ENCODE peak calls at places on chromosomes 6 and 20, in ten cellular contexts. One of them, this sample, is unnamed. For H3K9me3, the result is how much of the 10 kb centered on the place peaks cover.

GRCh38 chr20:51985013-51985415 is 182.7 kb upstream of the SALL4 start:
- DNase-seq in body of pancreas: peak
- DNase-seq in breast epithelium: no peak
- DNase-seq in HCT116: peak
- DNase-seq in heart left ventricle: no peak
- DNase-seq in A549: peak
- DNase-seq in stomach: no peak
- DNase-seq in IMR-90: peak
- DNase-seq in K562: no peak
- DNase-seq in upper lobe of left lung: no peak
- DNase-seq in this sample: no peak

GRCh38 chr6:79604583-79605037 is 26.5 kb upstream of the SH3BGRL2 start:
- DNase-seq in body of pancreas: no peak
- DNase-seq in breast epithelium: no peak
- DNase-seq in HCT116: no peak
- DNase-seq in heart left ventricle: no peak
- DNase-seq in A549: peak
- DNase-seq in stomach: no peak
- DNase-seq in IMR-90: peak
- DNase-seq in K562: peak
- DNase-seq in upper lobe of left lung: no peak
- DNase-seq in this sample: no peak

GRCh38 chr20:24097051-24097450 is 108.5 kb upstream of the GGTLC1 start:
- DNase-seq in body of pancreas: no peak
- DNase-seq in breast epithelium: no peak
- DNase-seq in HCT116: no peak
- DNase-seq in heart left ventricle: no peak
- DNase-seq in A549: no peak
- DNase-seq in stomach: no peak
- DNase-seq in IMR-90: no peak
- DNase-seq in K562: no peak
- DNase-seq in upper lobe of left lung: no peak
- DNase-seq in this sample: no peak

GRCh38 chr6:30541515-30542403 is 14.5 kb downstream of the GNL1 start:
- DNase-seq in body of pancreas: peak
- DNase-seq in breast epithelium: peak
- DNase-seq in HCT116: peak
- DNase-seq in heart left ventricle: peak
- DNase-seq in A549: peak
- DNase-seq in stomach: peak
- DNase-seq in IMR-90: peak
- DNase-seq in K562: peak
- DNase-seq in upper lobe of left lung: peak
- DNase-seq in this sample: peak

GRCh38 chr6:18507018-18507415 is 119.9 kb downstream of the RNF144B start:
- DNase-seq in body of pancreas: no peak
- DNase-seq in breast epithelium: no peak
- DNase-seq in HCT116: no peak
- DNase-seq in heart left ventricle: no peak
- DNase-seq in A549: no peak
- DNase-seq in stomach: no peak
- DNase-seq in IMR-90: no peak
- DNase-seq in K562: no peak
- DNase-seq in upper lobe of left lung: no peak
- DNase-seq in this sample: no peak

GRCh38 chr6:15026832-15027231 is 219.0 kb upstream of the JARID2 start:
- DNase-seq in body of pancreas: peak
- DNase-seq in breast epithelium: peak
- DNase-seq in HCT116: no peak
- DNase-seq in heart left ventricle: no peak
- DNase-seq in A549: peak
- DNase-seq in stomach: peak
- DNase-seq in IMR-90: peak
- DNase-seq in K562: no peak
- DNase-seq in upper lobe of left lung: peak
- DNase-seq in this sample: no peak

GRCh38 chr6:24855389-24856245 is 56.9 kb upstream of the ARMH2 start:
- DNase-seq in body of pancreas: peak
- DNase-seq in breast epithelium: no peak
- DNase-seq in HCT116: peak
- DNase-seq in heart left ventricle: peak
- DNase-seq in A549: peak
- DNase-seq in stomach: peak
- DNase-seq in IMR-90: peak
- DNase-seq in K562: peak
- DNase-seq in upper lobe of left lung: peak
- DNase-seq in this sample: peak

GRCh38 chr6:18795726-18796125 is 408.6 kb downstream of the RNF144B start:
- DNase-seq in body of pancreas: no peak
- DNase-seq in breast epithelium: no peak
- DNase-seq in HCT116: no peak
- DNase-seq in heart left ventricle: no peak
- DNase-seq in A549: no peak
- DNase-seq in stomach: no peak
- DNase-seq in IMR-90: no peak
- DNase-seq in K562: no peak
- DNase-seq in upper lobe of left lung: no peak
- DNase-seq in this sample: no peak

GRCh38 chr6:373031-373430 is 18.5 kb upstream of the IRF4 start:
- DNase-seq in body of pancreas: no peak
- DNase-seq in breast epithelium: no peak
- DNase-seq in HCT116: no peak
- DNase-seq in heart left ventricle: no peak
- DNase-seq in A549: no peak
- DNase-seq in stomach: no peak
- DNase-seq in IMR-90: no peak
- DNase-seq in K562: no peak
- DNase-seq in upper lobe of left lung: no peak
- DNase-seq in this sample: peak

GRCh38 chr6:373773-374724 is 17.5 kb upstream of the IRF4 start:
- DNase-seq in body of pancreas: no peak
- DNase-seq in breast epithelium: no peak
- DNase-seq in HCT116: no peak
- DNase-seq in heart left ventricle: no peak
- DNase-seq in A549: no peak
- DNase-seq in stomach: no peak
- DNase-seq in IMR-90: peak
- DNase-seq in K562: no peak
- DNase-seq in upper lobe of left lung: no peak
- DNase-seq in this sample: peak

GRCh38 chr6:372336-372911 is 19.1 kb upstream of the IRF4 start:
- DNase-seq in body of pancreas: no peak
- DNase-seq in breast epithelium: no peak
- DNase-seq in HCT116: no peak
- DNase-seq in heart left ventricle: no peak
- DNase-seq in A549: no peak
- DNase-seq in stomach: no peak
- DNase-seq in IMR-90: no peak
- DNase-seq in K562: no peak
- DNase-seq in upper lobe of left lung: no peak
- DNase-seq in this sample: peak

GRCh38 chr6:376823-377571 is 14.6 kb upstream of the IRF4 start:
- DNase-seq in body of pancreas: no peak
- DNase-seq in breast epithelium: no peak
- DNase-seq in HCT116: no peak
- DNase-seq in heart left ventricle: peak
- DNase-seq in A549: no peak
- DNase-seq in stomach: no peak
- DNase-seq in IMR-90: no peak
- DNase-seq in K562: no peak
- DNase-seq in upper lobe of left lung: no peak
- DNase-seq in this sample: no peak

DNA sequence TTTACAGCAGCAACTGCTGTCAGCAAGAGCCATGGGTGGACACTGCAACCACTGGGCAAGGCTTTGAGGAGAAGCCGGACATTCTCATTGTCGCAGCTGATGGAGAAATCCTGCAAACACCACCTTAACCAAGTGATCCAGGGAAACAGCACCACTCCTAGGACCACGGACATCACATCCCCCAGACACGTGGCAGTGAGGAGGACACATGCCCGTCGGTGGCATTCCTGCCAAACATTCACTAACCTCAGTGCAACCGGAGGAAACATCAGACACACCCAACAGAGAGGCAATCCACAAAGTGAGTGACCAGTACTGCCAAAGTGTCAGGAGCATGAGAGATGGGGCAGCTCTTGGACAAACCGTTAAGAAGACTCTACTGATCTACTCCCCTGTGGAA is 16.6 kb upstream of the IRF4 start:
- DNase-seq in body of pancreas: no peak
- DNase-seq in breast epithelium: no peak
- DNase-seq in HCT116: no peak
- DNase-seq in heart left ventricle: no peak
- DNase-seq in A549: no peak
- DNase-seq in stomach: no peak
- DNase-seq in IMR-90: no peak
- DNase-seq in K562: no peak
- DNase-seq in upper lobe of left lung: no peak
- DNase-seq in this sample: no peak
- H3K9me3 ChIP-seq in body of pancreas: under half
- H3K9me3 ChIP-seq in breast epithelium: under half
- H3K9me3 ChIP-seq in HCT116: under half
- H3K9me3 ChIP-seq in heart left ventricle: under half
- H3K9me3 ChIP-seq in A549: under half
- H3K9me3 ChIP-seq in stomach: under half
- H3K9me3 ChIP-seq in IMR-90: under half
- H3K9me3 ChIP-seq in K562: under half
- H3K9me3 ChIP-seq in upper lobe of left lung: under half
- H3K9me3 ChIP-seq in this sample: under half

GRCh38 chr20:49637238-49637637 is 69.3 kb upstream of the PTGIS start:
- DNase-seq in body of pancreas: no peak
- DNase-seq in breast epithelium: no peak
- DNase-seq in HCT116: no peak
- DNase-seq in heart left ventricle: no peak
- DNase-seq in A549: no peak
- DNase-seq in stomach: no peak
- DNase-seq in IMR-90: peak
- DNase-seq in K562: no peak
- DNase-seq in upper lobe of left lung: no peak
- DNase-seq in this sample: no peak

GRCh38 chr20:49635829-49636228 is 67.9 kb upstream of the PTGIS start:
- DNase-seq in body of pancreas: no peak
- DNase-seq in breast epithelium: no peak
- DNase-seq in HCT116: no peak
- DNase-seq in heart left ventricle: no peak
- DNase-seq in A549: no peak
- DNase-seq in stomach: no peak
- DNase-seq in IMR-90: no peak
- DNase-seq in K562: no peak
- DNase-seq in upper lobe of left lung: no peak
- DNase-seq in this sample: no peak

GRCh38 chr20:49634116-49634515 is 66.2 kb upstream of the PTGIS start:
- DNase-seq in body of pancreas: no peak
- DNase-seq in breast epithelium: no peak
- DNase-seq in HCT116: no peak
- DNase-seq in heart left ventricle: no peak
- DNase-seq in A549: no peak
- DNase-seq in stomach: no peak
- DNase-seq in IMR-90: no peak
- DNase-seq in K562: no peak
- DNase-seq in upper lobe of left lung: no peak
- DNase-seq in this sample: no peak

GRCh38 chr20:49635171-49635570 is 67.2 kb upstream of the PTGIS start:
- DNase-seq in body of pancreas: no peak
- DNase-seq in breast epithelium: no peak
- DNase-seq in HCT116: no peak
- DNase-seq in heart left ventricle: peak
- DNase-seq in A549: no peak
- DNase-seq in stomach: no peak
- DNase-seq in IMR-90: no peak
- DNase-seq in K562: no peak
- DNase-seq in upper lobe of left lung: no peak
- DNase-seq in this sample: no peak

DNA sequence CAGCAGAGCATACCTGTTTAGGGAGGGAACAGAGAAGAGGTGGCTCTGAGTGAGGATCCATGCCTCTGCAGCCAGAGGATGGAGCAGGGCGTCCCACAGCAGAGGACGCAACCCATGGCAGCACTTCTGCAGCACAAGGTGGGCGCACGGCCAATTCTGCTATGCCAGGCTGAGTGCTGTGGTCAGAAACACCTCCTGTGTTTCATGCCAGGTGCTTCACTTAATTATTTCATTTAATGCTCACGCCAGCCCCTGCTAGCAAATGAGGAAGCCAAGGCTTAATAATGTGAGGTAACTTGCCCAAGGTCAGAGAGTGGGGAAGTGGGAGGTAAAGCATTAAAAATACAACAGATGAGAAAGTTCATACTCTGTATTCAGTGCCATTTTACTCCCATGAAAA is 68.5 kb upstream of the PTGIS start:
- DNase-seq in body of pancreas: peak
- DNase-seq in breast epithelium: peak
- DNase-seq in HCT116: no peak
- DNase-seq in heart left ventricle: peak
- DNase-seq in A549: no peak
- DNase-seq in stomach: peak
- DNase-seq in IMR-90: no peak
- DNase-seq in K562: no peak
- DNase-seq in upper lobe of left lung: peak
- DNase-seq in this sample: no peak
- H3K27ac ChIP-seq in body of pancreas: peak
- H3K27ac ChIP-seq in breast epithelium: no peak
- H3K27ac ChIP-seq in HCT116: no peak
- H3K27ac ChIP-seq in heart left ventricle: peak
- H3K27ac ChIP-seq in A549: no peak
- H3K27ac ChIP-seq in stomach: no peak
- H3K27ac ChIP-seq in IMR-90: no peak
- H3K27ac ChIP-seq in K562: no peak
- H3K27ac ChIP-seq in upper lobe of left lung: no peak
- H3K27ac ChIP-seq in this sample: peak

GRCh38 chr20:63625771-63626423 is 1.0 kb downstream of the GMEB2 start:
- DNase-seq in body of pancreas: no peak
- DNase-seq in breast epithelium: no peak
- DNase-seq in HCT116: no peak
- DNase-seq in heart left ventricle: peak
- DNase-seq in A549: peak
- DNase-seq in stomach: no peak
- DNase-seq in IMR-90: peak
- DNase-seq in K562: peak
- DNase-seq in upper lobe of left lung: no peak
- DNase-seq in this sample: peak

GRCh38 chr20:63626424-63627128 is at the start of gene GMEB2:
- DNase-seq in body of pancreas: peak
- DNase-seq in breast epithelium: peak
- DNase-seq in HCT116: peak
- DNase-seq in heart left ventricle: peak
- DNase-seq in A549: no peak
- DNase-seq in stomach: peak
- DNase-seq in IMR-90: no peak
- DNase-seq in K562: peak
- DNase-seq in upper lobe of left lung: peak
- DNase-seq in this sample: peak

GRCh38 chr20:63627700-63628245 is 872 bp upstream of the GMEB2 start:
- DNase-seq in body of pancreas: no peak
- DNase-seq in breast epithelium: no peak
- DNase-seq in HCT116: no peak
- DNase-seq in heart left ventricle: no peak
- DNase-seq in A549: no peak
- DNase-seq in stomach: no peak
- DNase-seq in IMR-90: no peak
- DNase-seq in K562: peak
- DNase-seq in upper lobe of left lung: no peak
- DNase-seq in this sample: peak

GRCh38 chr20:63628246-63628975 is 1.5 kb upstream of the GMEB2 start:
- DNase-seq in body of pancreas: peak
- DNase-seq in breast epithelium: peak
- DNase-seq in HCT116: peak
- DNase-seq in heart left ventricle: peak
- DNase-seq in A549: peak
- DNase-seq in stomach: peak
- DNase-seq in IMR-90: peak
- DNase-seq in K562: peak
- DNase-seq in upper lobe of left lung: peak
- DNase-seq in this sample: peak

DNA sequence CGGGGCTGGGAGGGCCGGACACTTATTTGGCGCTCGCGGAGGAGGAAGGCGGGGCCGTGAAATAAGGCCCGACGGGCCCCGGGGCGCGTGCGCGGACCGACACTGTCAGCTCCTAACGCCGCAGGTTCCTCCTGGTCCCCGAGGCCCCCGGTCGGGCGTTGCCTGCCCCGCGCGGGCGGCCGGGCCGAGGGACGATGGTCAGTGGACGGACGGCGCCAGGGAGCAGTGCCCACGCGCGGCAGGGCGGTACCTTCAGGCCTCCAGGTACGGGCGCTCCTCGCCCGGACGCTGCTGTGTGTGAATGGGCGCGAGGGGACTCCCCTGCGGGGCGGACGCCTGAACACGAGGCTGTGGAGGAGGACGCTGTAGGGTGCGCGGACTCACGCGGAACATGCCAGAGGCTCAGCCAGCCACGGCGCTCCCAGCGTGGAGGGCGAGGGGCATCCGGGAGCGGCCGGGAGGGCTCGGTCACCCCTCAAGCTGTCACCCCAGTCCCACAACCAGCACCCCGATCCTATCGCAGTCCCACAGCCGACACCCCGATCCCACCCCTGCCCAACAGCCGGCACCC is 313 bp upstream of the GMEB2 start:
- DNase-seq in body of pancreas: peak
- DNase-seq in breast epithelium: peak
- DNase-seq in HCT116: peak
- DNase-seq in heart left ventricle: peak
- DNase-seq in A549: peak
- DNase-seq in stomach: peak
- DNase-seq in IMR-90: peak
- DNase-seq in K562: peak
- DNase-seq in upper lobe of left lung: peak
- DNase-seq in this sample: peak
- TF ChIP-seq POLR2A in body of pancreas: peak
- TF ChIP-seq POLR2A in breast epithelium: peak
- TF ChIP-seq POLR2A in HCT116: peak
- TF ChIP-seq POLR2A in heart left ventricle: peak
- TF ChIP-seq POLR2A in A549: peak
- TF ChIP-seq POLR2A in stomach: no peak
- TF ChIP-seq POLR2A in IMR-90: peak
- TF ChIP-seq POLR2A in K562: peak
- TF ChIP-seq POLR2A in upper lobe of left lung: no peak
- TF ChIP-seq POLR2A in this sample: peak

DNA sequence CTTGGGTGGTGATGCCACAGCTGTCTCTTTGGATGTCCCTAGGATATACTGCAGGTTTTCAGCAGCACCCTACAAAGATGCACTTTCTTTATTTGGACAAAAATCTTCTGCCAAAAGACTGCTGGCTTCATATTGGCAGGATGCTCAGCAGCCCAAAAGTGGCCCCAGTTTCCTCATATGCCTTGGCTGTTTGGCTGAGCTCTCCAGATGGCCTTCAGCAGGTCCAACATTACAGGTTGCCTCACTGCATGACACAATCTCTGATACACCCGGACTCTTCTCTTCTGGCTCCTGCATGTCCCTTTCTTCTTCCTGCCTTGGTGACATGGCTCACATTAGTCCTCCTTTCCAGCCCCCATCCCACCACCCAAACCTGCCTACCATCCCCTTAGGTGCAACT is 323.7 kb upstream of the CDH4 start:
- DNase-seq in body of pancreas: no peak
- DNase-seq in breast epithelium: no peak
- DNase-seq in HCT116: no peak
- DNase-seq in heart left ventricle: no peak
- DNase-seq in A549: no peak
- DNase-seq in stomach: no peak
- DNase-seq in IMR-90: no peak
- DNase-seq in K562: no peak
- DNase-seq in upper lobe of left lung: no peak
- DNase-seq in this sample: no peak
- H3K9me3 ChIP-seq in body of pancreas: under half
- H3K9me3 ChIP-seq in breast epithelium: under half
- H3K9me3 ChIP-seq in HCT116: under half
- H3K9me3 ChIP-seq in heart left ventricle: under half
- H3K9me3 ChIP-seq in A549: under half
- H3K9me3 ChIP-seq in stomach: under half
- H3K9me3 ChIP-seq in IMR-90: under half
- H3K9me3 ChIP-seq in K562: under half
- H3K9me3 ChIP-seq in upper lobe of left lung: under half
- H3K9me3 ChIP-seq in this sample: under half